ENCODE peak calls at places on chromosomes 7 and 10, in nine cellular contexts. One of them, this sample, is unnamed.

GRCh38 chr7:121085922-121086321 is 97.4 kb downstream of the CPED1 start:
- DNase-seq in testis: no peak
- DNase-seq in HCT116: no peak
- DNase-seq in GM12892: no peak
- DNase-seq in heart left ventricle: no peak
- DNase-seq in suprapubic skin: no peak
- DNase-seq in GM12891: no peak
- DNase-seq in uterus: no peak
- DNase-seq in A549: no peak
- DNase-seq in this sample: no peak

GRCh38 chr10:102628451-102628911 is 15.8 kb upstream of the TRIM8 start:
- DNase-seq in GM12892: no peak
- DNase-seq in uterus: peak
- DNase-seq in A549: no peak
- DNase-seq in HCT116: no peak
- DNase-seq in testis: peak
- DNase-seq in GM12891: no peak
- DNase-seq in suprapubic skin: no peak
- DNase-seq in heart left ventricle: peak
- DNase-seq in this sample: no peak

GRCh38 chr10:118471863-118472262 is 123.6 kb downstream of the PRLHR start:
- DNase-seq in GM12892: no peak
- DNase-seq in HCT116: no peak
- DNase-seq in uterus: no peak
- DNase-seq in suprapubic skin: no peak
- DNase-seq in testis: no peak
- DNase-seq in heart left ventricle: no peak
- DNase-seq in GM12891: no peak
- DNase-seq in A549: peak
- DNase-seq in this sample: no peak

GRCh38 chr7:55164527-55164926 is 145.7 kb downstream of the EGFR start:
- DNase-seq in A549: no peak
- DNase-seq in GM12892: no peak
- DNase-seq in suprapubic skin: no peak
- DNase-seq in heart left ventricle: no peak
- DNase-seq in uterus: no peak
- DNase-seq in testis: no peak
- DNase-seq in GM12891: no peak
- DNase-seq in HCT116: no peak
- DNase-seq in this sample: no peak

GRCh38 chr7:979886-980571 is 3.0 kb upstream of the CYP2W1 start:
- DNase-seq in A549: peak
- DNase-seq in GM12891: no peak
- DNase-seq in suprapubic skin: no peak
- DNase-seq in HCT116: no peak
- DNase-seq in GM12892: no peak
- DNase-seq in heart left ventricle: no peak
- DNase-seq in testis: peak
- DNase-seq in uterus: no peak
- DNase-seq in this sample: no peak

GRCh38 chr7:152185514-152185913 is 160.0 kb downstream of the GALNT11 start:
- DNase-seq in heart left ventricle: no peak
- DNase-seq in GM12891: no peak
- DNase-seq in suprapubic skin: no peak
- DNase-seq in GM12892: no peak
- DNase-seq in testis: no peak
- DNase-seq in HCT116: no peak
- DNase-seq in uterus: no peak
- DNase-seq in A549: no peak
- DNase-seq in this sample: no peak

GRCh38 chr7:120733143-120733542 is 124.8 kb downstream of the TSPAN12 start:
- DNase-seq in HCT116: peak
- DNase-seq in testis: no peak
- DNase-seq in A549: peak
- DNase-seq in uterus: no peak
- DNase-seq in GM12891: no peak
- DNase-seq in GM12892: no peak
- DNase-seq in heart left ventricle: no peak
- DNase-seq in suprapubic skin: no peak
- DNase-seq in this sample: no peak

GRCh38 chr7:158812684-158813083 is 16.6 kb downstream of the ESYT2 start:
- DNase-seq in GM12891: no peak
- DNase-seq in uterus: no peak
- DNase-seq in A549: no peak
- DNase-seq in heart left ventricle: no peak
- DNase-seq in HCT116: no peak
- DNase-seq in suprapubic skin: no peak
- DNase-seq in GM12892: no peak
- DNase-seq in testis: no peak
- DNase-seq in this sample: no peak

GRCh38 chr10:95303535-95303934 is 12.7 kb upstream of the PDLIM1 start:
- DNase-seq in suprapubic skin: no peak
- DNase-seq in testis: no peak
- DNase-seq in HCT116: no peak
- DNase-seq in GM12891: no peak
- DNase-seq in heart left ventricle: no peak
- DNase-seq in GM12892: no peak
- DNase-seq in A549: no peak
- DNase-seq in uterus: no peak
- DNase-seq in this sample: no peak

GRCh38 chr10:70613941-70614340 is 11.4 kb upstream of the PRF1 start:
- DNase-seq in HCT116: no peak
- DNase-seq in suprapubic skin: no peak
- DNase-seq in heart left ventricle: no peak
- DNase-seq in A549: no peak
- DNase-seq in uterus: no peak
- DNase-seq in GM12891: no peak
- DNase-seq in testis: no peak
- DNase-seq in GM12892: no peak
- DNase-seq in this sample: no peak

GRCh38 chr7:104627516-104627915 is 299.1 kb downstream of the LHFPL3 start:
- DNase-seq in suprapubic skin: no peak
- DNase-seq in A549: no peak
- DNase-seq in heart left ventricle: peak
- DNase-seq in GM12891: no peak
- DNase-seq in uterus: no peak
- DNase-seq in testis: peak
- DNase-seq in GM12892: no peak
- DNase-seq in HCT116: no peak
- DNase-seq in this sample: no peak

GRCh38 chr7:64885520-64886240 is 17.4 kb upstream of the ZNF273 start:
- DNase-seq in A549: no peak
- DNase-seq in suprapubic skin: no peak
- DNase-seq in testis: no peak
- DNase-seq in HCT116: no peak
- DNase-seq in GM12892: no peak
- DNase-seq in GM12891: no peak
- DNase-seq in uterus: no peak
- DNase-seq in heart left ventricle: peak
- DNase-seq in this sample: no peak

GRCh38 chr7:105652359-105652993 is 71.2 kb upstream of the EFCAB10 start:
- DNase-seq in uterus: peak
- DNase-seq in A549: peak
- DNase-seq in HCT116: peak
- DNase-seq in suprapubic skin: peak
- DNase-seq in testis: peak
- DNase-seq in GM12892: peak
- DNase-seq in heart left ventricle: peak
- DNase-seq in GM12891: peak
- DNase-seq in this sample: peak

GRCh38 chr10:24908793-24909423 is 43.5 kb downstream of the PRTFDC1 start:
- DNase-seq in GM12892: no peak
- DNase-seq in heart left ventricle: no peak
- DNase-seq in suprapubic skin: no peak
- DNase-seq in uterus: no peak
- DNase-seq in testis: no peak
- DNase-seq in HCT116: peak
- DNase-seq in A549: peak
- DNase-seq in GM12891: no peak
- DNase-seq in this sample: no peak

GRCh38 chr7:143389316-143390097 is 8.4 kb downstream of the ZYX start:
- DNase-seq in GM12892: no peak
- DNase-seq in heart left ventricle: no peak
- DNase-seq in A549: no peak
- DNase-seq in HCT116: no peak
- DNase-seq in suprapubic skin: no peak
- DNase-seq in uterus: no peak
- DNase-seq in testis: no peak
- DNase-seq in GM12891: no peak
- DNase-seq in this sample: no peak

GRCh38 chr10:17199351-17199804 is 2.1 kb downstream of the TRDMT1 start:
- DNase-seq in testis: no peak
- DNase-seq in A549: no peak
- DNase-seq in GM12891: no peak
- DNase-seq in GM12892: no peak
- DNase-seq in uterus: no peak
- DNase-seq in HCT116: no peak
- DNase-seq in heart left ventricle: no peak
- DNase-seq in suprapubic skin: no peak
- DNase-seq in this sample: no peak
- TF ChIP-seq POLR2A in testis: no peak
- TF ChIP-seq POLR2A in A549: no peak
- TF ChIP-seq POLR2A in GM12891: no peak
- TF ChIP-seq POLR2A in GM12892: no peak
- TF ChIP-seq POLR2A in uterus: no peak
- TF ChIP-seq POLR2A in HCT116: no peak
- TF ChIP-seq POLR2A in heart left ventricle: no peak
- TF ChIP-seq POLR2A in suprapubic skin: no peak
- TF ChIP-seq POLR2A in this sample: no peak

GRCh38 chr10:31929260-31929985 is 792 bp upstream of the ARHGAP12 start:
- DNase-seq in suprapubic skin: peak
- DNase-seq in HCT116: no peak
- DNase-seq in uterus: peak
- DNase-seq in A549: peak
- DNase-seq in GM12891: no peak
- DNase-seq in heart left ventricle: peak
- DNase-seq in testis: peak
- DNase-seq in GM12892: peak
- DNase-seq in this sample: peak
- TF ChIP-seq POLR2A in suprapubic skin: no peak
- TF ChIP-seq POLR2A in HCT116: peak
- TF ChIP-seq POLR2A in uterus: no peak
- TF ChIP-seq POLR2A in A549: peak
- TF ChIP-seq POLR2A in GM12891: no peak
- TF ChIP-seq POLR2A in heart left ventricle: no peak
- TF ChIP-seq POLR2A in testis: no peak
- TF ChIP-seq POLR2A in GM12892: no peak
- TF ChIP-seq POLR2A in this sample: no peak

GRCh38 chr10:64039208-64039607 is 518.0 kb downstream of the REEP3 start:
- DNase-seq in GM12892: no peak
- DNase-seq in A549: no peak
- DNase-seq in HCT116: no peak
- DNase-seq in GM12891: no peak
- DNase-seq in uterus: no peak
- DNase-seq in heart left ventricle: no peak
- DNase-seq in suprapubic skin: no peak
- DNase-seq in testis: no peak
- DNase-seq in this sample: no peak

GRCh38 chr10:64038097-64038496 is 516.9 kb downstream of the REEP3 start:
- DNase-seq in heart left ventricle: no peak
- DNase-seq in uterus: no peak
- DNase-seq in testis: no peak
- DNase-seq in A549: no peak
- DNase-seq in suprapubic skin: no peak
- DNase-seq in HCT116: no peak
- DNase-seq in GM12891: no peak
- DNase-seq in GM12892: no peak
- DNase-seq in this sample: no peak

GRCh38 chr10:64036306-64036930 is 515.2 kb downstream of the REEP3 start:
- DNase-seq in suprapubic skin: no peak
- DNase-seq in HCT116: no peak
- DNase-seq in GM12891: no peak
- DNase-seq in heart left ventricle: no peak
- DNase-seq in testis: no peak
- DNase-seq in A549: no peak
- DNase-seq in GM12892: no peak
- DNase-seq in uterus: no peak
- DNase-seq in this sample: no peak

GRCh38 chr10:64033710-64034109 is 512.5 kb downstream of the REEP3 start:
- DNase-seq in HCT116: no peak
- DNase-seq in GM12891: no peak
- DNase-seq in suprapubic skin: no peak
- DNase-seq in GM12892: no peak
- DNase-seq in heart left ventricle: no peak
- DNase-seq in A549: no peak
- DNase-seq in uterus: no peak
- DNase-seq in testis: no peak
- DNase-seq in this sample: no peak

DNA sequence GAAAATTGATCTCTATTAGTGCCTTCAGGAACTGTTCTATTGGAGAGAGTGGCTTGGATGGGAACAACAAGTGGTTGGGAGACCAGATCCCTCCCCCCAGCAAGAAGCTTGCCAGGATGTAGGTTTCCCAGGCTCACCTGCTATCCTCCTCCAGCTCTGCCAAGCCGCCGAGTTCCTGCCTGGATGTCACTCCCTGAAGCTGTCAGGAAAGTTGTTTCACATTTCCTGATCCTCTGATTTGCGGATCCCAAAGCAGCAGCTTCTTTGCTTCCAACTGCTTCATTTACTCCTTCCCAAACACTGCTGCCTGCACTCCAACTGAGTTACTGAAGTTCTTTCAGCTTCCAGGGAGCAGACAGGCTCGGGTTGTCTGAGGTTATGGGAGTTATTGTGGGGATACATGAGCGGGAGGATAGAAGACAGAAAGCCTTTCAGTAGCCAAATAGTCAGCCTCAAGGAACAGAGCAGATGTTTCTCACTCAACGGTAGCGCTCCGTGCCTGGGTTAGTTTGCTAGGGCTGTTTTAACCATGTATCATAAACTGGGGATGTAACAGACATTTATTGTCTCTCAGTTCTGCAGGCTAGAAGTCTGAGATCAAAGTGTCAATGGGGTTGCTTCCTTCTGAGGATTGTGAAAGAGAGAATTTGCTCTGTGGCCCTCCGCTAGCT is 515.9 kb downstream of the REEP3 start:
- DNase-seq in GM12892: no peak
- DNase-seq in testis: no peak
- DNase-seq in GM12891: no peak
- DNase-seq in uterus: no peak
- DNase-seq in suprapubic skin: no peak
- DNase-seq in HCT116: no peak
- DNase-seq in heart left ventricle: no peak
- DNase-seq in A549: no peak
- DNase-seq in this sample: peak
- TF ChIP-seq POLR2A in GM12892: no peak
- TF ChIP-seq POLR2A in testis: no peak
- TF ChIP-seq POLR2A in GM12891: no peak
- TF ChIP-seq POLR2A in uterus: no peak
- TF ChIP-seq POLR2A in suprapubic skin: no peak
- TF ChIP-seq POLR2A in HCT116: no peak
- TF ChIP-seq POLR2A in heart left ventricle: no peak
- TF ChIP-seq POLR2A in A549: no peak
- TF ChIP-seq POLR2A in this sample: no peak

DNA sequence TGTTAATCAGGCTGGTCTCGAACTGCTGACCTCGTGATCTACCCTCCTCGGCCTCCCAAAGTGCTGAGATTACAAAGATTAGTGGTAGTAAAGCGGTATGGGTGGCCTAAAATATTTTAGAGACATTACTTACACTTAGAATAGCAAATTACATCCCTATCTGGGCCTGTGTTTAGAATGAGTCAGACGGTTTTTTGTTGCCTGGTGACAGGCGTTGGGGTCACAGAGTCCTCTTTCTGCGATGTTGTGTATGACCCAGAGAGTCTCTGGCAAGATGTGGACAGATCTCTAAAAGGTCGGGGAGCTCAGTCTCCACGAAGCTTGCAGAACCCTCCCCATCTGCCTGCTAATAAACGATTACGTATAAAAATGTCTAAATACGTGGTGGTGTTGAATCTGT is 39.6 kb upstream of the PRKCQ start:
- DNase-seq in GM12892: no peak
- DNase-seq in GM12891: no peak
- DNase-seq in testis: no peak
- DNase-seq in heart left ventricle: no peak
- DNase-seq in A549: no peak
- DNase-seq in suprapubic skin: no peak
- DNase-seq in HCT116: no peak
- DNase-seq in uterus: peak
- DNase-seq in this sample: no peak
- TF ChIP-seq POLR2A in GM12892: no peak
- TF ChIP-seq POLR2A in GM12891: no peak
- TF ChIP-seq POLR2A in testis: no peak
- TF ChIP-seq POLR2A in heart left ventricle: no peak
- TF ChIP-seq POLR2A in A549: no peak
- TF ChIP-seq POLR2A in suprapubic skin: no peak
- TF ChIP-seq POLR2A in HCT116: no peak
- TF ChIP-seq POLR2A in uterus: no peak
- TF ChIP-seq POLR2A in this sample: no peak